ENCODE peak calls at places on chromosomes 2 and 18, in nine cellular contexts. G, Q, F, U, W, K, I, L and C are unnamed samples.
A peak's percentile ranks its signal among the peaks of the same experiment; 100 is the strongest.

GRCh38 chr2:46097714-46098480 is 199.3 kb upstream of the EPAS1 start:
- DNase-seq in G (no peak), U (peak; percentile 99), K (no peak), I (no peak), Q (no peak), F (peak; percentile 95), L (no peak), W (no peak), C (no peak)

GRCh38 chr18:79784965-79785770 is 12.6 kb upstream of the KCNG2 start:
- DNase-seq in G (no peak), K (no peak), W (no peak), U (no peak), L (no peak), Q (no peak), I (peak; percentile 46), F (no peak), C (no peak)

GRCh38 chr2:151053661-151053990 is 208.0 kb downstream of the RBM43 start:
- DNase-seq in W (no peak), G (no peak), L (no peak), I (no peak), U (no peak), K (no peak), F (no peak), Q (no peak), C (no peak)

GRCh38 chr2:105798595-105798994 is 53.9 kb downstream of the NCK2 start:
- DNase-seq in L (no peak), K (no peak), I (no peak), F (no peak), Q (peak; percentile 47), W (no peak), G (no peak), U (no peak), C (no peak)

GRCh38 chr2:166775176-166775575 is 113.1 kb upstream of the XIRP2 start:
- DNase-seq in K (no peak), Q (no peak), I (no peak), L (no peak), G (no peak), W (no peak), U (no peak), F (no peak), C (no peak)

GRCh38 chr2:32357545-32358482 is 991 bp downstream of the BIRC6 start:
- DNase-seq in L (peak; percentile 26), G (no peak), Q (no peak), I (peak; percentile 76), K (no peak), U (peak; percentile 23), F (no peak), W (peak; percentile 61), C (no peak)

GRCh38 chr2:88016086-88016947 is at the start of gene RNU2-63P:
- DNase-seq in L (no peak), F (peak; percentile 43), Q (peak; percentile 65), K (peak; percentile 60), W (peak; percentile 74), G (peak; percentile 89), U (peak; percentile 79), I (peak; percentile 87), C (peak; percentile 62)

GRCh38 chr2:47236503-47237215 is 81.6 kb upstream of the STPG4 start:
- DNase-seq in W (peak; percentile 12), K (no peak), I (no peak), G (no peak), L (no peak), Q (no peak), U (no peak), F (no peak), C (no peak)

GRCh38 chr18:49733321-49733720 is 80.0 kb downstream of the ACAA2 start:
- DNase-seq in Q (no peak), F (no peak), G (no peak), I (no peak), L (no peak), W (no peak), K (no peak), U (no peak), C (no peak)

GRCh38 chr2:108412995-108413726 is 35.4 kb downstream of the SULT1C4 start:
- DNase-seq in U (peak; percentile 98), G (no peak), F (peak; percentile 59), I (no peak), K (no peak), W (no peak), Q (no peak), L (no peak), C (no peak)

GRCh38 chr2:73083886-73084792 is 12.6 kb upstream of the SFXN5 start:
- DNase-seq in F (no peak), L (peak; percentile 24), K (no peak), U (no peak), W (peak; percentile 18), I (no peak), Q (no peak), G (no peak), C (no peak)

GRCh38 chr18:5518899-5519371 is 24.9 kb downstream of the EPB41L3 start:
- DNase-seq in I (no peak), L (no peak), U (no peak), G (no peak), K (no peak), W (peak; percentile 68), Q (no peak), F (no peak), C (no peak)

GRCh38 chr2:30683240-30683956 is 123.8 kb downstream of the CAPN13 start:
- DNase-seq in I (no peak), W (no peak), U (no peak), F (no peak), Q (peak; percentile 22), G (peak; percentile 25), L (no peak), K (no peak), C (no peak)

GRCh38 chr2:232331071-232331470 is 47.5 kb upstream of the ALPP start:
- DNase-seq in L (no peak), Q (no peak), I (peak; percentile 69), U (no peak), G (no peak), K (no peak), W (no peak), F (no peak), C (peak; percentile 43)

GRCh38 chr18:23540867-23541266 is 37.6 kb downstream of the RMC1 start:
- DNase-seq in K (no peak), L (no peak), U (no peak), G (no peak), W (no peak), I (no peak), F (no peak), Q (peak; percentile 19), C (no peak)

GRCh38 chr18:74942319-74942910 is 266.5 kb downstream of the PTGR3 start:
- DNase-seq in G (no peak), U (peak; percentile 18), I (no peak), W (no peak), F (no peak), Q (no peak), L (no peak), K (no peak), C (no peak)

GRCh38 chr2:224948859-224949258 is 93.4 kb downstream of the DOCK10 start:
- DNase-seq in K (no peak), L (no peak), I (no peak), Q (no peak), W (peak; percentile 6), G (no peak), F (peak; percentile 33), U (peak; percentile 57), C (peak; percentile 16)

GRCh38 chr2:68266655-68267054 is 14.3 kb upstream of the PPP3R1 start:
- DNase-seq in I (no peak), W (no peak), U (no peak), K (no peak), L (no peak), F (no peak), G (no peak), Q (no peak), C (no peak)